ENCODE peak calls at places on chromosomes 2 and 18, in nine cellular contexts. V is HFF-Myc; A is BJ; S is Kasumi-1; F is stimulated activated CD8-positive, alpha-beta memory T cell treated with anti-CD3 and anti-CD28 coated beads, Interleukin-7, amount 100 ng/mL, for 1 hour; Y is stromal cell of bone marrow; M is GM20000; O is stimulated activated CD4-positive, alpha-beta T cell treated with anti-CD3 and anti-CD28 coated beads, TNF-alpha, amount 100 ng/mL, for 1 hour; L is GM23338. T is an unnamed sample.

GRCh38 chr2:30612371-30612770 is 165.3 kb downstream of the LCLAT1 start:
- DNase-seq in O (no peak), A (no peak), L (no peak), Y (no peak), M (no peak), V (no peak), F (no peak), S (no peak), T (no peak)

GRCh38 chr2:240524963-240525718 is 32.6 kb downstream of the ANKMY1 start:
- DNase-seq in V (no peak), Y (no peak), S (peak), A (no peak), L (no peak), O (no peak), F (no peak), M (no peak), T (no peak)

GRCh38 chr2:95356821-95357700 is 45.4 kb upstream of the FAHD2A start:
- DNase-seq in V (no peak), A (no peak), L (no peak), F (no peak), Y (no peak), M (no peak), O (no peak), S (no peak), T (no peak)

GRCh38 chr18:3998698-3999333 is 456.3 kb downstream of the DLGAP1 start:
- DNase-seq in L (peak), S (peak), V (no peak), A (no peak), M (peak), F (no peak), O (no peak), Y (peak), T (no peak)

GRCh38 chr2:28547223-28547860 is 51.5 kb downstream of the PLB1 start:
- DNase-seq in O (no peak), M (no peak), Y (no peak), A (no peak), L (no peak), V (no peak), F (no peak), S (no peak), T (no peak)

GRCh38 chr2:227219312-227220105 is 55.1 kb downstream of the COL4A3 start:
- DNase-seq in Y (no peak), V (no peak), S (no peak), O (no peak), F (no peak), L (peak), M (no peak), A (no peak), T (no peak)

GRCh38 chr2:240624011-240624949 is 1.0 kb upstream of the GPR35 start:
- DNase-seq in L (no peak), S (no peak), M (no peak), O (no peak), Y (no peak), V (no peak), F (no peak), A (no peak), T (peak)

GRCh38 chr18:66316708-66317107 is 287.2 kb downstream of the CDH19 start:
- DNase-seq in O (no peak), F (no peak), Y (no peak), M (no peak), S (no peak), V (no peak), A (no peak), L (peak), T (no peak)

GRCh38 chr2:207160115-207160514 is 5.6 kb downstream of the KLF7 start:
- DNase-seq in L (peak), F (no peak), Y (no peak), S (no peak), A (no peak), M (no peak), V (no peak), O (no peak), T (no peak)

GRCh38 chr2:30184035-30184434 is 37.2 kb downstream of the YPEL5 start:
- DNase-seq in S (no peak), A (no peak), L (no peak), M (no peak), O (no peak), Y (no peak), V (no peak), F (no peak), T (no peak)

GRCh38 chr2:208671312-208671711 is 264.7 kb downstream of the PTH2R start:
- DNase-seq in V (no peak), O (no peak), F (no peak), A (no peak), L (no peak), M (no peak), S (no peak), Y (no peak), T (no peak)

GRCh38 chr18:63004466-63005089 is 289.2 kb downstream of the PHLPP1 start:
- DNase-seq in M (no peak), Y (no peak), O (no peak), V (no peak), L (no peak), A (no peak), S (no peak), F (no peak), T (no peak)

GRCh38 chr18:76149284-76149683 is 345.8 kb downstream of the ZNF516 start:
- DNase-seq in Y (no peak), O (no peak), M (no peak), F (no peak), V (no peak), S (peak), L (no peak), A (no peak), T (no peak)

GRCh38 chr2:169086893-169087467 is 17.6 kb downstream of the DHRS9 start:
- DNase-seq in L (no peak), F (no peak), Y (no peak), V (no peak), A (no peak), S (no peak), M (no peak), O (no peak), T (peak)

GRCh38 chr2:68766378-68766845 is 31.8 kb downstream of the ARHGAP25 start:
- DNase-seq in M (no peak), V (no peak), F (no peak), O (no peak), S (peak), Y (no peak), L (no peak), A (no peak), T (peak)

GRCh38 chr2:19525313-19525712 is 166.9 kb upstream of the OSR1 start:
- DNase-seq in Y (no peak), O (no peak), M (no peak), V (no peak), S (no peak), F (no peak), L (no peak), A (no peak), T (no peak)

GRCh38 chr2:197285361-197285760 is 25.2 kb downstream of the ANKRD44 start:
- DNase-seq in L (no peak), M (no peak), Y (no peak), V (no peak), S (no peak), A (no peak), O (no peak), F (no peak), T (no peak)

GRCh38 chr2:96143231-96143847 is 1.9 kb downstream of the DUSP2 start:
- DNase-seq in S (no peak), L (no peak), O (no peak), A (no peak), V (no peak), F (no peak), Y (no peak), M (no peak), T (no peak)

GRCh38 chr18:13437801-13438506 is 219.4 kb downstream of the LDLRAD4 start:
- DNase-seq in V (no peak), F (no peak), L (no peak), O (no peak), S (no peak), Y (no peak), M (no peak), A (no peak), T (no peak)

GRCh38 chr2:60152226-60152833 is 401.1 kb downstream of the BCL11A start:
- DNase-seq in F (no peak), Y (no peak), V (peak), O (no peak), A (no peak), L (peak), S (peak), M (peak), T (no peak)

GRCh38 chr2:75064691-75065396 is 106.4 kb downstream of the POLE4 start:
- DNase-seq in O (peak), F (peak), L (peak), M (peak), Y (peak), A (no peak), V (no peak), S (peak), T (peak)

GRCh38 chr2:74917702-74918619 is 40.5 kb upstream of the POLE4 start:
- DNase-seq in M (no peak), S (peak), O (no peak), Y (no peak), L (peak), V (no peak), A (peak), F (no peak), T (no peak)

GRCh38 chr2:199798881-199799580 is 52.0 kb downstream of the FTCDNL1 start:
- DNase-seq in S (no peak), A (no peak), F (no peak), L (no peak), V (no peak), O (no peak), Y (peak), M (no peak), T (no peak)

T was measured in upper lobe of right lung.